ENCODE peak calls at places on chromosome 5, in seven cellular contexts. One of them, this sample, is unnamed. For H3K4me1, the result is how much of the 10 kb centered on the place peaks cover.

GRCh38 chr5:32059779-32060178 is 114.3 kb downstream of the GOLPH3 start:
- DNase-seq in CD8-positive, alpha-beta memory T cell: no peak
- DNase-seq in fibroblast of lung: no peak
- DNase-seq in CD4-positive, CD25-positive, alpha-beta regulatory T cell: no peak
- DNase-seq in gastrocnemius medialis: no peak
- DNase-seq in body of pancreas: no peak
- DNase-seq in HCT116: no peak
- DNase-seq in this sample: no peak

GRCh38 chr5:38447786-38448185 is 108.7 kb downstream of the LIFR start:
- DNase-seq in CD8-positive, alpha-beta memory T cell: no peak
- DNase-seq in fibroblast of lung: peak
- DNase-seq in CD4-positive, CD25-positive, alpha-beta regulatory T cell: no peak
- DNase-seq in gastrocnemius medialis: no peak
- DNase-seq in body of pancreas: no peak
- DNase-seq in HCT116: no peak
- DNase-seq in this sample: no peak

GRCh38 chr5:72509401-72509800 is 2.2 kb upstream of the ZNF366 start:
- DNase-seq in CD8-positive, alpha-beta memory T cell: no peak
- DNase-seq in fibroblast of lung: no peak
- DNase-seq in CD4-positive, CD25-positive, alpha-beta regulatory T cell: no peak
- DNase-seq in gastrocnemius medialis: peak
- DNase-seq in body of pancreas: no peak
- DNase-seq in HCT116: no peak
- DNase-seq in this sample: peak

GRCh38 chr5:157175071-157175612 is 5.5 kb upstream of the ITK start:
- DNase-seq in CD8-positive, alpha-beta memory T cell: no peak
- DNase-seq in fibroblast of lung: no peak
- DNase-seq in CD4-positive, CD25-positive, alpha-beta regulatory T cell: no peak
- DNase-seq in gastrocnemius medialis: no peak
- DNase-seq in body of pancreas: no peak
- DNase-seq in HCT116: no peak
- DNase-seq in this sample: no peak

GRCh38 chr5:14871084-14871572 is 450 bp downstream of the ANKH start:
- DNase-seq in CD8-positive, alpha-beta memory T cell: peak
- DNase-seq in fibroblast of lung: no peak
- DNase-seq in CD4-positive, CD25-positive, alpha-beta regulatory T cell: peak
- DNase-seq in gastrocnemius medialis: no peak
- DNase-seq in body of pancreas: peak
- DNase-seq in HCT116: no peak
- DNase-seq in this sample: no peak

GRCh38 chr5:149264432-149265069 is 7.1 kb upstream of the AFAP1L1 start:
- DNase-seq in CD8-positive, alpha-beta memory T cell: peak
- DNase-seq in fibroblast of lung: no peak
- DNase-seq in CD4-positive, CD25-positive, alpha-beta regulatory T cell: peak
- DNase-seq in gastrocnemius medialis: no peak
- DNase-seq in body of pancreas: peak
- DNase-seq in HCT116: peak
- DNase-seq in this sample: no peak

GRCh38 chr5:4097194-4097593 is 501.6 kb downstream of the IRX1 start:
- DNase-seq in CD8-positive, alpha-beta memory T cell: no peak
- DNase-seq in fibroblast of lung: no peak
- DNase-seq in CD4-positive, CD25-positive, alpha-beta regulatory T cell: no peak
- DNase-seq in gastrocnemius medialis: no peak
- DNase-seq in body of pancreas: no peak
- DNase-seq in HCT116: no peak
- DNase-seq in this sample: no peak

GRCh38 chr5:109531262-109531661 is 121.5 kb upstream of the PJA2 start:
- DNase-seq in CD8-positive, alpha-beta memory T cell: no peak
- DNase-seq in fibroblast of lung: no peak
- DNase-seq in CD4-positive, CD25-positive, alpha-beta regulatory T cell: no peak
- DNase-seq in gastrocnemius medialis: no peak
- DNase-seq in body of pancreas: no peak
- DNase-seq in HCT116: no peak
- DNase-seq in this sample: no peak

GRCh38 chr5:169289520-169289919 is 11.4 kb downstream of the SLIT3 start:
- DNase-seq in CD8-positive, alpha-beta memory T cell: no peak
- DNase-seq in fibroblast of lung: no peak
- DNase-seq in CD4-positive, CD25-positive, alpha-beta regulatory T cell: no peak
- DNase-seq in gastrocnemius medialis: no peak
- DNase-seq in body of pancreas: no peak
- DNase-seq in HCT116: no peak
- DNase-seq in this sample: no peak

GRCh38 chr5:108703313-108703712 is 44.4 kb upstream of the FER start:
- DNase-seq in CD8-positive, alpha-beta memory T cell: no peak
- DNase-seq in fibroblast of lung: no peak
- DNase-seq in CD4-positive, CD25-positive, alpha-beta regulatory T cell: no peak
- DNase-seq in gastrocnemius medialis: no peak
- DNase-seq in body of pancreas: no peak
- DNase-seq in HCT116: no peak
- DNase-seq in this sample: no peak

GRCh38 chr5:139295692-139296091 is 2.2 kb downstream of the MATR3 start:
- DNase-seq in CD8-positive, alpha-beta memory T cell: no peak
- DNase-seq in fibroblast of lung: no peak
- DNase-seq in CD4-positive, CD25-positive, alpha-beta regulatory T cell: no peak
- DNase-seq in gastrocnemius medialis: no peak
- DNase-seq in body of pancreas: no peak
- DNase-seq in HCT116: no peak
- DNase-seq in this sample: no peak
- H3K4me1 ChIP-seq in CD8-positive, alpha-beta memory T cell: half or more
- H3K4me1 ChIP-seq in fibroblast of lung: under half
- H3K4me1 ChIP-seq in CD4-positive, CD25-positive, alpha-beta regulatory T cell: half or more
- H3K4me1 ChIP-seq in gastrocnemius medialis: half or more
- H3K4me1 ChIP-seq in body of pancreas: half or more
- H3K4me1 ChIP-seq in HCT116: half or more
- H3K4me1 ChIP-seq in this sample: under half

GRCh38 chr5:133930061-133930823 is 38.2 kb downstream of the C5orf15 start:
- DNase-seq in CD8-positive, alpha-beta memory T cell: peak
- DNase-seq in fibroblast of lung: peak
- DNase-seq in CD4-positive, CD25-positive, alpha-beta regulatory T cell: peak
- DNase-seq in gastrocnemius medialis: no peak
- DNase-seq in body of pancreas: no peak
- DNase-seq in HCT116: no peak
- DNase-seq in this sample: no peak
- H3K4me3 ChIP-seq in CD8-positive, alpha-beta memory T cell: peak
- H3K4me3 ChIP-seq in fibroblast of lung: no peak
- H3K4me3 ChIP-seq in CD4-positive, CD25-positive, alpha-beta regulatory T cell: peak
- H3K4me3 ChIP-seq in gastrocnemius medialis: no peak
- H3K4me3 ChIP-seq in body of pancreas: no peak
- H3K4me3 ChIP-seq in HCT116: no peak
- H3K4me3 ChIP-seq in this sample: no peak

DNA sequence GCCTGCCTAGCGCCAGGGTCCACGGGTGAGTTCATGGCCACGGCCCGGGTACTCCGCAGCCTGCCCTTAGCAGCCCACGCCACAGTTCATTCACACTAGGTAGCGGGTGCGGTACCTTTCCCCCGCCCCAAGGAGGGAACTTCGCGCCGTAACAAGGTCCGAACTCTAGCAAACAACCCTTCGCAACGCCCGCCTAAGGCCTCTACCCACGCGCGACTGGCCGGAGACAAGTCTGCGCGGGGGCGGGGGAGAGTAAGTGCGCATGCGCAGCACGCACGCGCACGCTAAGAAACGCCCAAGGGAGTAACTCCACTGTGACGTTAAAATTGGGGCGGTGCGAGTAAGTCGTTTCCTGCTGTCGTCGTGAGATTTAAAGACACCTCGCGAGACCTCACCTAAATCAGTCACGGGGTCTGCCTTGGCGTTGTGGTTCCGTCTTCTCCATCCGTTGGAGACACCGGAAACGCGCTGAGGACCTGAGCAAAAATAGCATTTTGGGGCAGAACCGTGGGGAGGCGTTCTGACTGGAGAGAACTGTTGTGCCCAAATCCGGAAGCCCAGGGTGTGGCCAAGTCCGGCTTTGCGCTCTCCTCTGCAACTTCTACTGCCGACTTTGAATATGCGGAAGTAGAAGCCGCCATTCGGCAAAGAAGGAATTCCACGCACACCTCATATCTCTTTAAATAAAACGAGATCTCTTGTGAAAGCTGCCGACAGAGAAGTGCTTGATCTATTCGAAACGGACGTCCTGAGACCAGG is at the start of gene RAPGEF6:
- DNase-seq in CD8-positive, alpha-beta memory T cell: peak
- DNase-seq in fibroblast of lung: peak
- DNase-seq in CD4-positive, CD25-positive, alpha-beta regulatory T cell: peak
- DNase-seq in gastrocnemius medialis: peak
- DNase-seq in body of pancreas: peak
- DNase-seq in HCT116: peak
- DNase-seq in this sample: peak
- H3K4me1 ChIP-seq in CD8-positive, alpha-beta memory T cell: half or more
- H3K4me1 ChIP-seq in fibroblast of lung: under half
- H3K4me1 ChIP-seq in CD4-positive, CD25-positive, alpha-beta regulatory T cell: half or more
- H3K4me1 ChIP-seq in gastrocnemius medialis: under half
- H3K4me1 ChIP-seq in body of pancreas: under half
- H3K4me1 ChIP-seq in HCT116: under half
- H3K4me1 ChIP-seq in this sample: under half

GRCh38 chr5:11734369-11734768 is 169.9 kb downstream of the CTNND2 start:
- DNase-seq in CD8-positive, alpha-beta memory T cell: no peak
- DNase-seq in fibroblast of lung: no peak
- DNase-seq in CD4-positive, CD25-positive, alpha-beta regulatory T cell: no peak
- DNase-seq in gastrocnemius medialis: no peak
- DNase-seq in body of pancreas: no peak
- DNase-seq in HCT116: no peak
- DNase-seq in this sample: no peak
- H3K4me3 ChIP-seq in CD8-positive, alpha-beta memory T cell: no peak
- H3K4me3 ChIP-seq in fibroblast of lung: no peak
- H3K4me3 ChIP-seq in CD4-positive, CD25-positive, alpha-beta regulatory T cell: no peak
- H3K4me3 ChIP-seq in gastrocnemius medialis: no peak
- H3K4me3 ChIP-seq in body of pancreas: no peak
- H3K4me3 ChIP-seq in HCT116: no peak
- H3K4me3 ChIP-seq in this sample: no peak

GRCh38 chr5:172667786-172668735 is 27.0 kb downstream of the NEURL1B start:
- DNase-seq in CD8-positive, alpha-beta memory T cell: no peak
- DNase-seq in fibroblast of lung: no peak
- DNase-seq in CD4-positive, CD25-positive, alpha-beta regulatory T cell: no peak
- DNase-seq in gastrocnemius medialis: no peak
- DNase-seq in body of pancreas: no peak
- DNase-seq in HCT116: no peak
- DNase-seq in this sample: no peak
- H3K4me1 ChIP-seq in CD8-positive, alpha-beta memory T cell: under half
- H3K4me1 ChIP-seq in fibroblast of lung: under half
- H3K4me1 ChIP-seq in CD4-positive, CD25-positive, alpha-beta regulatory T cell: under half
- H3K4me1 ChIP-seq in gastrocnemius medialis: under half
- H3K4me1 ChIP-seq in body of pancreas: under half
- H3K4me1 ChIP-seq in HCT116: under half
- H3K4me1 ChIP-seq in this sample: under half

DNA sequence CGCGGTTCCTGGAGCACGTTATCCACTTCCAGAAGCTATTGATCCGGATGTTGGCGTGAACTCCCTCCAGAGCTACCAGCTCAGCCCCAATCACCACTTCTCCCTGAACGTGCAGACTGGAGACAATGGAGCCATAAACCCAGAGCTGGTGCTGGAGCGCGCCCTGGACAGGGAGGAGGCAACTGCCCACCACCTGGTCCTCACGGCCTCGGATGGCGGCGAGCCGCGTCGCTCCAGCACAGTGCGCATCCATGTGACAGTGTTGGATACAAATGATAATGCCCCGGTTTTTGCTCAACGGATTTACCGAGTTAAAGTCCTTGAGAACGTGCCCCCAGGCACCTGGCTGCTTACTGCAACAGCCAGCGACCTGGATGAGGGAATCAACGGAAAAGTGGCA is 809 bp downstream of the PCDHGA9 start:
- DNase-seq in CD8-positive, alpha-beta memory T cell: no peak
- DNase-seq in fibroblast of lung: no peak
- DNase-seq in CD4-positive, CD25-positive, alpha-beta regulatory T cell: no peak
- DNase-seq in gastrocnemius medialis: no peak
- DNase-seq in body of pancreas: no peak
- DNase-seq in HCT116: no peak
- DNase-seq in this sample: no peak
- H3K4me3 ChIP-seq in CD8-positive, alpha-beta memory T cell: no peak
- H3K4me3 ChIP-seq in fibroblast of lung: no peak
- H3K4me3 ChIP-seq in CD4-positive, CD25-positive, alpha-beta regulatory T cell: no peak
- H3K4me3 ChIP-seq in gastrocnemius medialis: peak
- H3K4me3 ChIP-seq in body of pancreas: no peak
- H3K4me3 ChIP-seq in HCT116: no peak
- H3K4me3 ChIP-seq in this sample: no peak

DNA sequence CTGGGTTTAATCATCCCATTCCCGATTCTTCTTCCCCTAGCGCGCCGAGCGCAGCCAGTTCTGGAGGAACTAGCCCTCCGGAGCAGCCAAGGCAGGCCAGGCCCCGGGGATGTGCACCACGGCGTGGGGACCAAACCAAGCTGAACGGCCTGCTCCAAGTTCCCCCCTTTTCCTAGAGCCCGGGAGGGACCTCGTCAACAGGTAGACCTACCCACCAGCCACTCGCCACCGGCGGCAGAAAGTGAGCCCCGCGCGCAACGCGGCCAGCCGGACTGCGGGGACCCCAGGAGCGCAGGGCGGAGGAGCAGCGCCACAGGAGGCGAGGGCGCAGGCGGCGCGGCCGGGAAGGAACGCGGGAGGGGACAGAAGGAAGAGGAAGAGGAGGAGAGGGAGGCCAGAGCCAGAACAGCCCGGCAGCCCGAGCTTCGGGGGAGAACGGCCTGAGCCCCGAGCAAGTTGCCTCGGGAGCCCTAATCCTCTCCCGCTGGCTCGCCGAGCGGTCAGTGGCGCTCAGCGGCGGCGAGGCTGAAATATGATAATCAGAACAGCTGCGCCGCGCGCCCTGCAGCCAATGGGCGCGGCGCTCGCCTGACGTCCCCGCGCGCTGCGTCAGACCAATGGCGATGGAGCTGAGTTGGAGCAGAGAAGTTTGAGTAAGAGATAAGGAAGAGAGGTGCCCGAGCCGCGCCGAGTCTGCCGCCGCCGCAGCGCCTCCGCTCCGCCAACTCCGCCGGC is at the start of gene ISL1:
- DNase-seq in CD8-positive, alpha-beta memory T cell: no peak
- DNase-seq in fibroblast of lung: peak
- DNase-seq in CD4-positive, CD25-positive, alpha-beta regulatory T cell: no peak
- DNase-seq in gastrocnemius medialis: peak
- DNase-seq in body of pancreas: peak
- DNase-seq in HCT116: peak
- DNase-seq in this sample: no peak
- H3K4me1 ChIP-seq in CD8-positive, alpha-beta memory T cell: under half
- H3K4me1 ChIP-seq in fibroblast of lung: under half
- H3K4me1 ChIP-seq in CD4-positive, CD25-positive, alpha-beta regulatory T cell: under half
- H3K4me1 ChIP-seq in gastrocnemius medialis: under half
- H3K4me1 ChIP-seq in body of pancreas: under half
- H3K4me1 ChIP-seq in HCT116: under half
- H3K4me1 ChIP-seq in this sample: under half

GRCh38 chr5:44387911-44388310 is 1.3 kb downstream of the FGF10 start:
- DNase-seq in CD8-positive, alpha-beta memory T cell: no peak
- DNase-seq in fibroblast of lung: no peak
- DNase-seq in CD4-positive, CD25-positive, alpha-beta regulatory T cell: no peak
- DNase-seq in gastrocnemius medialis: no peak
- DNase-seq in body of pancreas: peak
- DNase-seq in HCT116: no peak
- DNase-seq in this sample: no peak

GRCh38 chr5:44387391-44387790 is 1.8 kb downstream of the FGF10 start:
- DNase-seq in CD8-positive, alpha-beta memory T cell: no peak
- DNase-seq in fibroblast of lung: peak
- DNase-seq in CD4-positive, CD25-positive, alpha-beta regulatory T cell: no peak
- DNase-seq in gastrocnemius medialis: no peak
- DNase-seq in body of pancreas: no peak
- DNase-seq in HCT116: no peak
- DNase-seq in this sample: no peak

GRCh38 chr5:44389410-44389879 is at the start of gene FGF10:
- DNase-seq in CD8-positive, alpha-beta memory T cell: no peak
- DNase-seq in fibroblast of lung: peak
- DNase-seq in CD4-positive, CD25-positive, alpha-beta regulatory T cell: no peak
- DNase-seq in gastrocnemius medialis: no peak
- DNase-seq in body of pancreas: peak
- DNase-seq in HCT116: no peak
- DNase-seq in this sample: no peak

GRCh38 chr5:44388504-44389409 is 463 bp downstream of the FGF10 start:
- DNase-seq in CD8-positive, alpha-beta memory T cell: no peak
- DNase-seq in fibroblast of lung: peak
- DNase-seq in CD4-positive, CD25-positive, alpha-beta regulatory T cell: no peak
- DNase-seq in gastrocnemius medialis: no peak
- DNase-seq in body of pancreas: peak
- DNase-seq in HCT116: no peak
- DNase-seq in this sample: no peak

GRCh38 chr5:44390332-44390731 is 1.1 kb upstream of the FGF10 start:
- DNase-seq in CD8-positive, alpha-beta memory T cell: no peak
- DNase-seq in fibroblast of lung: no peak
- DNase-seq in CD4-positive, CD25-positive, alpha-beta regulatory T cell: no peak
- DNase-seq in gastrocnemius medialis: no peak
- DNase-seq in body of pancreas: peak
- DNase-seq in HCT116: no peak
- DNase-seq in this sample: no peak
- H3K4me3 ChIP-seq in CD8-positive, alpha-beta memory T cell: no peak
- H3K4me3 ChIP-seq in fibroblast of lung: peak
- H3K4me3 ChIP-seq in CD4-positive, CD25-positive, alpha-beta regulatory T cell: no peak
- H3K4me3 ChIP-seq in gastrocnemius medialis: peak
- H3K4me3 ChIP-seq in body of pancreas: no peak
- H3K4me3 ChIP-seq in HCT116: no peak
- H3K4me3 ChIP-seq in this sample: no peak